ENCODE peak calls at places on chromosome 12, in nine cellular contexts. One of them, this sample, is unnamed. For H3K4me1, the result is how much of the 10 kb centered on the place peaks cover.

GRCh38 chr12:60494249-60494648 is 898.4 kb downstream of the SLC16A7 start:
- DNase-seq in IMR-90: peak
- DNase-seq in body of pancreas: no peak
- DNase-seq in heart left ventricle: no peak
- DNase-seq in esophagus muscularis mucosa: no peak
- DNase-seq in right lobe of liver: no peak
- DNase-seq in A549: peak
- DNase-seq in transverse colon: no peak
- DNase-seq in endothelial cell of umbilical vein: peak
- DNase-seq in this sample: no peak

GRCh38 chr12:42128327-42128726 is 16.3 kb downstream of the GXYLT1 start:
- DNase-seq in IMR-90: peak
- DNase-seq in body of pancreas: no peak
- DNase-seq in heart left ventricle: no peak
- DNase-seq in esophagus muscularis mucosa: no peak
- DNase-seq in right lobe of liver: no peak
- DNase-seq in A549: no peak
- DNase-seq in transverse colon: no peak
- DNase-seq in endothelial cell of umbilical vein: no peak
- DNase-seq in this sample: no peak

GRCh38 chr12:131774576-131774975 is 53.6 kb upstream of the MMP17 start:
- DNase-seq in IMR-90: no peak
- DNase-seq in body of pancreas: no peak
- DNase-seq in heart left ventricle: no peak
- DNase-seq in esophagus muscularis mucosa: no peak
- DNase-seq in right lobe of liver: no peak
- DNase-seq in A549: no peak
- DNase-seq in transverse colon: no peak
- DNase-seq in endothelial cell of umbilical vein: no peak
- DNase-seq in this sample: no peak

GRCh38 chr12:58728397-58728796 is 191.9 kb downstream of the LRIG3 start:
- DNase-seq in IMR-90: peak
- DNase-seq in body of pancreas: no peak
- DNase-seq in heart left ventricle: no peak
- DNase-seq in esophagus muscularis mucosa: no peak
- DNase-seq in right lobe of liver: no peak
- DNase-seq in A549: peak
- DNase-seq in transverse colon: no peak
- DNase-seq in endothelial cell of umbilical vein: no peak
- DNase-seq in this sample: no peak

GRCh38 chr12:86838709-86839108 is 582.5 kb upstream of the MGAT4C start:
- DNase-seq in IMR-90: no peak
- DNase-seq in body of pancreas: no peak
- DNase-seq in heart left ventricle: no peak
- DNase-seq in esophagus muscularis mucosa: no peak
- DNase-seq in right lobe of liver: no peak
- DNase-seq in A549: no peak
- DNase-seq in transverse colon: no peak
- DNase-seq in endothelial cell of umbilical vein: no peak
- DNase-seq in this sample: no peak

GRCh38 chr12:40178701-40179100 is 46.1 kb upstream of the LRRK2 start:
- DNase-seq in IMR-90: no peak
- DNase-seq in body of pancreas: no peak
- DNase-seq in heart left ventricle: no peak
- DNase-seq in esophagus muscularis mucosa: no peak
- DNase-seq in right lobe of liver: no peak
- DNase-seq in A549: no peak
- DNase-seq in transverse colon: no peak
- DNase-seq in endothelial cell of umbilical vein: no peak
- DNase-seq in this sample: no peak

GRCh38 chr12:6916426-6917200 is 2.2 kb downstream of the ENO2 start:
- DNase-seq in IMR-90: no peak
- DNase-seq in body of pancreas: no peak
- DNase-seq in heart left ventricle: no peak
- DNase-seq in esophagus muscularis mucosa: no peak
- DNase-seq in right lobe of liver: no peak
- DNase-seq in A549: no peak
- DNase-seq in transverse colon: no peak
- DNase-seq in endothelial cell of umbilical vein: no peak
- DNase-seq in this sample: no peak

GRCh38 chr12:121801601-121802484 is 2.0 kb upstream of the SETD1B start:
- DNase-seq in IMR-90: peak
- DNase-seq in body of pancreas: peak
- DNase-seq in heart left ventricle: no peak
- DNase-seq in esophagus muscularis mucosa: no peak
- DNase-seq in right lobe of liver: no peak
- DNase-seq in A549: no peak
- DNase-seq in transverse colon: no peak
- DNase-seq in endothelial cell of umbilical vein: peak
- DNase-seq in this sample: no peak

GRCh38 chr12:57743769-57744168 is 1.1 kb upstream of the TSPAN31 start:
- DNase-seq in IMR-90: no peak
- DNase-seq in body of pancreas: no peak
- DNase-seq in heart left ventricle: no peak
- DNase-seq in esophagus muscularis mucosa: no peak
- DNase-seq in right lobe of liver: no peak
- DNase-seq in A549: no peak
- DNase-seq in transverse colon: no peak
- DNase-seq in endothelial cell of umbilical vein: no peak
- DNase-seq in this sample: no peak

GRCh38 chr12:132345555-132346200 is 16.3 kb upstream of the GALNT9 start:
- DNase-seq in IMR-90: no peak
- DNase-seq in body of pancreas: no peak
- DNase-seq in heart left ventricle: no peak
- DNase-seq in esophagus muscularis mucosa: no peak
- DNase-seq in right lobe of liver: no peak
- DNase-seq in A549: no peak
- DNase-seq in transverse colon: no peak
- DNase-seq in endothelial cell of umbilical vein: no peak
- DNase-seq in this sample: no peak

GRCh38 chr12:123898673-123899072 is 74.0 kb downstream of the CCDC92 start:
- DNase-seq in IMR-90: no peak
- DNase-seq in body of pancreas: no peak
- DNase-seq in heart left ventricle: no peak
- DNase-seq in esophagus muscularis mucosa: no peak
- DNase-seq in right lobe of liver: no peak
- DNase-seq in A549: no peak
- DNase-seq in transverse colon: no peak
- DNase-seq in endothelial cell of umbilical vein: no peak
- DNase-seq in this sample: no peak

DNA sequence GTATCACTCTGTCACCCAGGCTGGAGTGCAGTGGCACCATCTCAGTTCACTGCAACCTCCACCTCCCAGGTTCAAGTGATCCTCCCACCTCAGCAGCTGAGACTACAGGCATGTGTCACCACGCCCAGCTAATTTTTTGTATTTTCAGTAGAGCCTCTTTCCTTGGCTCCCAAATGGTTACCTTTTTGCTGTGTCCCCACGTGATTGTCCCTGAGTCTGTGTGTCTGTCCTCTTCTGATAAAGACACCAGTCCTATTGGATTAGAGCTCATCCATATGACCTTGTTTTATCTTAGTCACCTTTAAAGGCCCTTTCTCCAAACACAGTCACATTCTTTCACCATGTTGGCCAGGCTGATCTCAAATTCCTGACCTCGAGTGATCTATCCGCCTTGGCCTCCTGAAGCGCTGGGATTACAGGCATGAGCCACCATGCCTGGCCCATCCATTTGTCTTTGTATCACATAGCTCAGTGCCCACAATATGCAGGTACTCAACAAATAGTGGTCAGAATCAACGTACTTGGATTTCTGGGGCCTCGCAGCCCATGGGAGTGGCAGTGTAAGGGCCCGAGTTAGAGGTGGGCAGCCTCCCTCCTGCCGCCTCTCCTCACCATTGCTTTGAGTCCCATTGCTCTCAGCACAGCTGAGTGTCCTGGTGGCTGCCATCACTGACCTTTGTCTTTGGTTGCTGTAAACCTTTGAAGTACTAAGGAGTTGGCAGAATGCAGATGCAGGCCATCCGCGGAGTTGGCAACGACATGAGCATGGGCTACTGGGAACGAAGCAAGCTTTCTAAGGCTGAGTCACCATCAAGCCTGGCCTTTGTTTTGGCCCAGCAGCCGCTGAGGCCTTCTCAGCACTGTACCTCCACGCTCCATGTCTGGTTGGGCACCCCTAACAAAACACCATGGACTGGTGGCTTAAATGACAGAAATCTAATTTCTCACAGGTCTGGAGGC is 9.3 kb downstream of the TPCN1 start:
- DNase-seq in IMR-90: no peak
- DNase-seq in body of pancreas: no peak
- DNase-seq in heart left ventricle: peak
- DNase-seq in esophagus muscularis mucosa: no peak
- DNase-seq in right lobe of liver: no peak
- DNase-seq in A549: no peak
- DNase-seq in transverse colon: no peak
- DNase-seq in endothelial cell of umbilical vein: peak
- DNase-seq in this sample: no peak
- H3K4me1 ChIP-seq in IMR-90: under half
- H3K4me1 ChIP-seq in body of pancreas: under half
- H3K4me1 ChIP-seq in heart left ventricle: under half
- H3K4me1 ChIP-seq in esophagus muscularis mucosa: half or more
- H3K4me1 ChIP-seq in right lobe of liver: under half
- H3K4me1 ChIP-seq in A549: under half
- H3K4me1 ChIP-seq in transverse colon: under half
- H3K4me1 ChIP-seq in endothelial cell of umbilical vein: under half
- H3K4me1 ChIP-seq in this sample: under half

GRCh38 chr12:56169225-56169759 is 11.1 kb downstream of the MYL6 start:
- DNase-seq in IMR-90: no peak
- DNase-seq in body of pancreas: no peak
- DNase-seq in heart left ventricle: no peak
- DNase-seq in esophagus muscularis mucosa: no peak
- DNase-seq in right lobe of liver: no peak
- DNase-seq in A549: no peak
- DNase-seq in transverse colon: no peak
- DNase-seq in endothelial cell of umbilical vein: no peak
- DNase-seq in this sample: no peak

GRCh38 chr12:56172839-56173238 is 14.7 kb downstream of the MYL6 start:
- DNase-seq in IMR-90: no peak
- DNase-seq in body of pancreas: no peak
- DNase-seq in heart left ventricle: no peak
- DNase-seq in esophagus muscularis mucosa: no peak
- DNase-seq in right lobe of liver: no peak
- DNase-seq in A549: no peak
- DNase-seq in transverse colon: no peak
- DNase-seq in endothelial cell of umbilical vein: no peak
- DNase-seq in this sample: no peak
- TF ChIP-seq POLR2A in IMR-90: no peak
- TF ChIP-seq POLR2A in body of pancreas: no peak
- TF ChIP-seq POLR2A in heart left ventricle: no peak
- TF ChIP-seq POLR2A in esophagus muscularis mucosa: no peak
- TF ChIP-seq POLR2A in right lobe of liver: no peak
- TF ChIP-seq POLR2A in A549: no peak
- TF ChIP-seq POLR2A in transverse colon: no peak
- TF ChIP-seq POLR2A in endothelial cell of umbilical vein: no peak
- TF ChIP-seq POLR2A in this sample: no peak

GRCh38 chr12:94178886-94179285 is 30.5 kb downstream of the PLXNC1 start:
- DNase-seq in IMR-90: no peak
- DNase-seq in body of pancreas: no peak
- DNase-seq in heart left ventricle: no peak
- DNase-seq in esophagus muscularis mucosa: no peak
- DNase-seq in right lobe of liver: no peak
- DNase-seq in A549: no peak
- DNase-seq in transverse colon: no peak
- DNase-seq in endothelial cell of umbilical vein: no peak
- DNase-seq in this sample: no peak

GRCh38 chr12:94174576-94174975 is 26.2 kb downstream of the PLXNC1 start:
- DNase-seq in IMR-90: no peak
- DNase-seq in body of pancreas: no peak
- DNase-seq in heart left ventricle: peak
- DNase-seq in esophagus muscularis mucosa: no peak
- DNase-seq in right lobe of liver: no peak
- DNase-seq in A549: no peak
- DNase-seq in transverse colon: peak
- DNase-seq in endothelial cell of umbilical vein: no peak
- DNase-seq in this sample: no peak

GRCh38 chr12:94178054-94178453 is 29.7 kb downstream of the PLXNC1 start:
- DNase-seq in IMR-90: no peak
- DNase-seq in body of pancreas: no peak
- DNase-seq in heart left ventricle: no peak
- DNase-seq in esophagus muscularis mucosa: no peak
- DNase-seq in right lobe of liver: no peak
- DNase-seq in A549: no peak
- DNase-seq in transverse colon: no peak
- DNase-seq in endothelial cell of umbilical vein: no peak
- DNase-seq in this sample: no peak

GRCh38 chr12:94173660-94174265 is 25.4 kb downstream of the PLXNC1 start:
- DNase-seq in IMR-90: no peak
- DNase-seq in body of pancreas: no peak
- DNase-seq in heart left ventricle: no peak
- DNase-seq in esophagus muscularis mucosa: no peak
- DNase-seq in right lobe of liver: no peak
- DNase-seq in A549: no peak
- DNase-seq in transverse colon: peak
- DNase-seq in endothelial cell of umbilical vein: no peak
- DNase-seq in this sample: no peak

GRCh38 chr12:94175763-94176660 is 27.6 kb downstream of the PLXNC1 start:
- DNase-seq in IMR-90: peak
- DNase-seq in body of pancreas: no peak
- DNase-seq in heart left ventricle: no peak
- DNase-seq in esophagus muscularis mucosa: no peak
- DNase-seq in right lobe of liver: no peak
- DNase-seq in A549: no peak
- DNase-seq in transverse colon: no peak
- DNase-seq in endothelial cell of umbilical vein: no peak
- DNase-seq in this sample: no peak
- H3K4me1 ChIP-seq in IMR-90: under half
- H3K4me1 ChIP-seq in body of pancreas: under half
- H3K4me1 ChIP-seq in heart left ventricle: under half
- H3K4me1 ChIP-seq in esophagus muscularis mucosa: under half
- H3K4me1 ChIP-seq in right lobe of liver: under half
- H3K4me1 ChIP-seq in A549: under half
- H3K4me1 ChIP-seq in transverse colon: under half
- H3K4me1 ChIP-seq in endothelial cell of umbilical vein: under half
- H3K4me1 ChIP-seq in this sample: under half

GRCh38 chr12:97781342-97781741 is 318.7 kb downstream of the RMST start:
- DNase-seq in IMR-90: no peak
- DNase-seq in body of pancreas: no peak
- DNase-seq in heart left ventricle: no peak
- DNase-seq in esophagus muscularis mucosa: no peak
- DNase-seq in right lobe of liver: no peak
- DNase-seq in A549: no peak
- DNase-seq in transverse colon: no peak
- DNase-seq in endothelial cell of umbilical vein: no peak
- DNase-seq in this sample: no peak
- TF ChIP-seq POLR2A in IMR-90: no peak
- TF ChIP-seq POLR2A in body of pancreas: no peak
- TF ChIP-seq POLR2A in heart left ventricle: no peak
- TF ChIP-seq POLR2A in esophagus muscularis mucosa: no peak
- TF ChIP-seq POLR2A in right lobe of liver: no peak
- TF ChIP-seq POLR2A in A549: no peak
- TF ChIP-seq POLR2A in transverse colon: no peak
- TF ChIP-seq POLR2A in endothelial cell of umbilical vein: no peak
- TF ChIP-seq POLR2A in this sample: no peak